ENCODE peak calls at places on chromosomes 11 and 22, in six cellular contexts. B is H1, Z is HCT116, L is K562, O is GM12878, D is HepG2. C is an unnamed sample.

GRCh38 chr11:65478411-65479183 is 20.2 kb upstream of the MALAT1 start:
- DNase-seq in O (no peak), Z (no peak), D (no peak), B (no peak), L (peak), C (no peak)

GRCh38 chr11:94134651-94135512 is 6.2 kb downstream of the PANX1 start:
- DNase-seq in D (no peak), L (no peak), B (no peak), O (no peak), Z (no peak), C (no peak)

GRCh38 chr11:122339661-122340060 is 223.6 kb upstream of the BLID start:
- DNase-seq in B (no peak), O (no peak), D (no peak), Z (no peak), L (no peak), C (no peak)

GRCh38 chr11:98701541-98701940 is 319.2 kb upstream of the CNTN5 start:
- DNase-seq in D (no peak), Z (no peak), O (no peak), L (no peak), B (no peak), C (no peak)

GRCh38 chr22:49930128-49930527 is 11.7 kb downstream of the CRELD2 start:
- DNase-seq in D (no peak), L (no peak), B (no peak), O (no peak), Z (no peak), C (no peak)

GRCh38 chr11:111537336-111537860 is 3.1 kb upstream of the LAYN start:
- DNase-seq in Z (no peak), D (no peak), O (no peak), B (no peak), L (no peak), C (no peak)

GRCh38 chr22:42929838-42930155 is 72.7 kb upstream of the ARFGAP3 start:
- DNase-seq in Z (no peak), D (no peak), L (no peak), B (no peak), O (no peak), C (no peak)

GRCh38 chr11:47001666-47002285 is 65.2 kb downstream of the CSTPP1 start:
- DNase-seq in Z (no peak), O (no peak), B (no peak), D (no peak), L (no peak), C (no peak)

GRCh38 chr11:70067591-70068341 is 10.4 kb upstream of the ANO1 start:
- DNase-seq in D (no peak), B (peak), Z (peak), L (no peak), O (no peak), C (no peak)

GRCh38 chr22:39999144-39999757 is 4.5 kb downstream of the FAM83F start:
- DNase-seq in B (no peak), Z (no peak), D (peak), L (peak), O (no peak), C (no peak)

GRCh38 chr11:15276616-15277015 is 161.9 kb downstream of the INSC start:
- DNase-seq in B (no peak), D (no peak), Z (peak), O (no peak), L (peak), C (no peak)

GRCh38 chr11:90556612-90557011 is 333.8 kb upstream of the CHORDC1 start:
- DNase-seq in B (no peak), O (no peak), Z (no peak), L (no peak), D (no peak), C (no peak)

GRCh38 chr22:42855211-42855610 is 1.9 kb downstream of the ARFGAP3 start:
- DNase-seq in Z (no peak), B (no peak), D (no peak), L (no peak), O (no peak), C (no peak)

GRCh38 chr22:41656515-41656914 is 32.2 kb downstream of the SNU13 start:
- DNase-seq in D (no peak), B (no peak), L (no peak), Z (no peak), O (no peak), C (no peak)

GRCh38 chr11:80669620-80670019 is 1228.8 kb upstream of the TENM4 start:
- DNase-seq in B (no peak), O (no peak), Z (no peak), L (no peak), D (no peak), C (no peak)

GRCh38 chr11:120900642-120901041 is 123.3 kb upstream of the TBCEL start:
- DNase-seq in D (no peak), Z (no peak), O (no peak), B (no peak), L (no peak), C (no peak)

GRCh38 chr11:78109011-78109685 is 29.5 kb upstream of the NDUFC2 start:
- DNase-seq in B (no peak), L (no peak), Z (no peak), D (no peak), O (no peak), C (no peak)

GRCh38 chr11:72430743-72431570 is 3.4 kb downstream of the CLPB start:
- DNase-seq in D (peak), Z (no peak), L (peak), O (no peak), B (no peak), C (peak)
- TF ChIP-seq ZNF274 in D (no peak), Z (no peak), L (no peak), O (no peak), B (no peak), C (no peak)

GRCh38 chr11:20157768-20158167 is 2.5 kb downstream of the DBX1 start:
- DNase-seq in O (no peak), D (no peak), L (no peak), B (no peak), Z (no peak), C (no peak)

GRCh38 chr11:20154381-20154780 is 5.9 kb downstream of the DBX1 start:
- DNase-seq in D (no peak), L (no peak), Z (no peak), O (no peak), B (no peak), C (no peak)

GRCh38 chr11:20156280-20156875 is 3.9 kb downstream of the DBX1 start:
- DNase-seq in Z (no peak), O (no peak), B (peak), L (peak), D (no peak), C (no peak)

GRCh38 chr11:20156876-20157613 is 3.2 kb downstream of the DBX1 start:
- DNase-seq in L (no peak), O (no peak), Z (no peak), B (no peak), D (no peak), C (no peak)

DNA sequence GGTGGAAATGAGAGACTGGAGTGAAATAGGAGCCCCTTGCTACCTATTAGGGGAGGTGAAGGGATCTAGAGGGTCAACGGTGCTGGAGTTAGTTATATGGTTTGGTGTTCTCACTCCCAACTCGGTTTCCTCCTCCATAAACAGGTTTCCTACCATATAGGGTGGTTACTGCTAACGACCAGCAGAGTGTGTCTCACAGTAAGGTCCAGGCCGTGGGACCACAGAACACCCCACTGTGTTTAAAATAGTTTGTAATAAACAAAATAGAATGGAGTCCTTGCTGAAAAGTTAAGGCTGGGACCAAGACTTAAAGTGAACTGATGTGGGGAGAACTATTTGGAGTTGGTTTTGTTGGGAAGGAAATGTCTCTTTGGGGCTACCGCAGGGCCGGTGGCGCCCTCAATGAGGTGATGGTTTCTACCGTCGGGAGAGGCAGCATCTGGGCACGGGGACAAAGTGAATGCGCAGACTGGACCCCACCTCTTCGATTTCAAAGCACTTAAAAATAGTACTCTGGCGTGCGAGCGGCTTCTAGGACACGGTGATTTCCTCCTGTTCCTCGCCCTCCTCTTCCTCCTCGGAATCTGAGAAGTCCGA is 4.5 kb downstream of the DBX1 start:
- DNase-seq in L (no peak), Z (no peak), B (no peak), O (no peak), D (no peak), C (no peak)
- H3K4me3 ChIP-seq in L (no peak), Z (no peak), B (peak), O (no peak), D (peak), C (peak)

GRCh38 chr11:35076201-35077100 is 62.5 kb upstream of the CD44 start:
- DNase-seq in D (no peak), Z (no peak), B (no peak), L (no peak), O (no peak), C (no peak)

GRCh38 chr11:35082322-35083180 is 56.4 kb upstream of the CD44 start:
- DNase-seq in B (peak), Z (peak), O (peak), D (no peak), L (peak), C (peak)

GRCh38 chr11:35073691-35074382 is 65.1 kb upstream of the CD44 start:
- DNase-seq in L (no peak), B (no peak), Z (no peak), D (no peak), O (no peak), C (no peak)

GRCh38 chr11:35079581-35079980 is 59.4 kb upstream of the CD44 start:
- DNase-seq in L (no peak), O (no peak), B (no peak), Z (no peak), D (no peak), C (no peak)

DNA sequence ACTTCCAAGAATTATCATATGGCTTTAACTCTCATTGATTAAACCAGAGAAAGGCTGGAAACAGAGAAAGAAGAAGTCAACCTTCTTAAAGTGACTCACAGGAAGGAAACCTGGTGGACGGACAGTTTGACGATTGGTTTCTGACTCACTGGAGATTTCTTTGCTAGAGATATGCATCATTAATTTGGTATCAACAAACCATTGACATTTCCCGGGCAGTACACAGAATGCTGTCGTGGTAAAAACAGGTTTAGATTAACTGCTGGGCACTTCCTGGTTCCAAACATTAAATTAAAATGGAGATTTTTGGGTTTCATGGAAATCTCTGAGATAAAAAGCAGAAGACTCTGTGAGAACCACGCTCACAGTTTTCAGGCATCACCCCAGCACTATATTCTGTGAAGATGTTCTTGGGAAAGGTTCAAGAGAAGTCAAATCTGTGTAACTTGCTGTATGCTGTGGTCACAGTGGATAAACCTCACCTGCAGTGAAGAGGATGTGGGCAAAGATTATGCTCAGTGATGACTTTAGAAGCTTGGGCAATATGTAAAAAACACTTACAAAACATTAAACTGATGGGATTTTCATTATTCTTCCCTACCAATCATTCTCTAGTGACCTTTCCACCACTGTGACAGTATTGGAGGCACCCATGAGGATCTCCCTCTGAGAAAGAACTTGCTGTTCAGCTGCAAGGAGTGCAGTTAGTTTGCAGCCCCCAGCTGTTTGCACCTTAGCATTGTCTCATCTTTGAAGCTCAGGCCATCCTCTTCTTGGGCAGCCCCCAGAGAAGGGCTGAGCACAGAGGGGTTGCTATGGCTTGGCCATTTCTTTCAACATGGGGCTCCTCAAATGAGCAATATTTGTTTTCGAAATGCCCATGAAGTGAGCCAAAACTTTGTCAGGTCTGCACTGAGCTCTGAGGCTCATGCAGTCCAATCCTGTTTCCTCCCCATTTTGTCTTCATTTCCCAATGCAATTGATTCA is 61.0 kb upstream of the CD44 start:
- DNase-seq in L (no peak), D (no peak), Z (peak), O (peak), B (no peak), C (no peak)
- TF ChIP-seq ZNF274 in L (no peak), D (no peak), Z (no peak), O (no peak), B (no peak), C (no peak)

DNA sequence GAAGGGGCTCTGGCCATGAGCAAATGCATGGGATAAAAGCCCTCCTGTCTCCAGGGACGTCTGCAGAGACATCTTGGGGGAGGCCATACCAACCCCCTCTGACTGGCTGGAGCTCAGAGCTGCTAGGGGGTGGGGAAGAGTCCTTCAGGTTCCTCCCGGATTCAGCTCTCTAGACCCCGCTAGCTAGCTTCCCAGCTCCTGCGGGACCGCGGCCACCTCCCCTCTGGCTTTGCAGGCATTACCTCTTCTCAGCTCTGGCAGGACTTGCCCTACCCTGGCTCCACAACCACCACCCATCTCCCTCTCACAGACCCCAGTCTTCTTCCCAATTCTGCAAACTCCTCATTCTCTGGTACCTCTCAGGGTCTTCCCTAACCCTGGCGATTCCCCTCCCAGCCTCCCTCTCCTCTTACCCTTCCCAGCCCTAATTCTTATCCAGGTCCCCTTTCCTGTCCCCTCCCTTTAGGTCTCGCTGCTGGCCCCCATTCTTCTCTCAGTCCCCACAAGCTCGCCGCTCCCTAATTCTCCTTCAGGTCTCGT is 782 bp downstream of the SYT13 start:
- DNase-seq in B (peak), O (no peak), L (no peak), Z (no peak), D (no peak), C (no peak)
- H3K4me3 ChIP-seq in B (peak), O (no peak), L (no peak), Z (no peak), D (no peak), C (peak)

GRCh38 chr11:124918950-124919349 is at the start of gene HEPN1:
- DNase-seq in D (no peak), O (no peak), B (no peak), Z (no peak), L (no peak), C (no peak)

GRCh38 chr11:124919836-124920755 is 1.0 kb downstream of the HEPN1 start:
- DNase-seq in L (no peak), B (no peak), Z (no peak), O (no peak), D (no peak), C (no peak)

GRCh38 chr11:124915541-124916369 is 3.3 kb upstream of the HEPN1 start:
- DNase-seq in Z (no peak), B (no peak), O (no peak), D (no peak), L (no peak), C (no peak)

GRCh38 chr11:124916370-124916710 is 2.7 kb upstream of the HEPN1 start:
- DNase-seq in B (no peak), O (no peak), D (no peak), Z (no peak), L (no peak), C (no peak)

DNA sequence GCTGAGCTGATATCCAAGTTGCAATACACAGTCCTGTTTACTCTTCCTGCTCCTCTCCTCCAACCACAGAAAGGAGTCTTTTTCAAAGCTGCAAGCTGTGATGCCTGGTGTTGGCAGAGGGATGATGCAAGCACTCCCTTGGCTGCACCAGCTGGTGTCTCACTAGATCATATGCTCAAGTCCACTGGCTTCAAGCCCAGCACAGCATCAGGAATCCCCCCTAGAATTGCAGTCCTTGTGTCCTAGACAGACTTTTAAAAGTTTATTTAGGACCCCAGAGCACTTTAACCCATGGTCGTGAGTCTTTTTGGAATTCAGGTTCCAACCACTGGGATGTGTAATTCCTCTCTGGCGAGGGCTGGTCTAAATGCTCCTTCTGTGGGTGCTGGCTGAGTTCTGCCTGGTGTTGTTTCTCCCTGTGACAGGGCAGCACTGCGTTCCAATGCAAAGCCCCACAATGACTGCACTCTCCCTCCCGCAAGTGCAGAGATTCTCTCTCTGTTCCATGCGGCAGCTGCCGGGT is 1.9 kb upstream of the HEPN1 start:
- DNase-seq in L (no peak), O (no peak), D (peak), B (no peak), Z (no peak), C (no peak)
- TF ChIP-seq ZNF274 in L (no peak), O (no peak), D (no peak), B (no peak), Z (no peak), C (no peak)